ENCODE peak calls at places on chromosomes 2 and 18, in ten cellular contexts. S, O, M, C, N, R, F, V, W and P are unnamed samples.

GRCh38 chr2:112725545-112726457 is 5.0 kb downstream of the NT5DC4 start:
- DNase-seq in C (peak), F (peak), S (no peak), O (no peak), R (peak), V (no peak), M (no peak), N (no peak), W (no peak), P (no peak)

GRCh38 chr18:44896817-44897216 is 216.1 kb downstream of the SETBP1 start:
- DNase-seq in O (no peak), V (no peak), W (no peak), F (no peak), M (no peak), R (no peak), N (no peak), S (no peak), C (no peak), P (no peak)

GRCh38 chr2:103959174-103960125 is 894.5 kb upstream of the POU3F3 start:
- DNase-seq in R (peak), N (no peak), O (no peak), M (no peak), S (no peak), C (no peak), F (peak), W (no peak), V (no peak), P (no peak)

GRCh38 chr2:88753833-88754584 is 62.5 kb downstream of the RPIA start:
- DNase-seq in C (peak), N (no peak), F (no peak), W (no peak), R (no peak), V (no peak), S (no peak), M (no peak), O (no peak), P (no peak)

GRCh38 chr2:102289129-102289528 is 22.2 kb upstream of the IL1RL1 start:
- DNase-seq in N (no peak), R (no peak), F (no peak), C (no peak), V (no peak), S (no peak), M (no peak), W (no peak), O (no peak), P (no peak)

GRCh38 chr2:31729065-31729439 is 148.3 kb upstream of the SRD5A2 start:
- DNase-seq in C (no peak), M (no peak), S (no peak), N (no peak), R (no peak), O (no peak), V (no peak), W (no peak), F (no peak), P (no peak)

GRCh38 chr2:19859565-19859964 is 42.2 kb downstream of the TTC32 start:
- DNase-seq in V (no peak), S (no peak), F (no peak), R (no peak), W (no peak), O (no peak), N (no peak), C (no peak), M (no peak), P (no peak)

GRCh38 chr2:1728821-1729220 is 15.5 kb downstream of the PXDN start:
- DNase-seq in F (peak), N (peak), W (peak), V (peak), R (peak), S (peak), C (peak), M (peak), O (peak), P (no peak)

GRCh38 chr2:84427235-84428138 is 31.6 kb downstream of the SUCLG1 start:
- DNase-seq in N (no peak), C (no peak), M (no peak), R (no peak), O (no peak), F (no peak), W (no peak), V (no peak), S (no peak), P (no peak)

GRCh38 chr2:185201063-185201462 is 537.5 kb upstream of the FSIP2 start:
- DNase-seq in S (no peak), R (no peak), W (no peak), V (no peak), C (no peak), F (no peak), N (no peak), O (no peak), M (no peak), P (no peak)

GRCh38 chr2:133986881-133987793 is 266.7 kb upstream of the MGAT5 start:
- DNase-seq in R (no peak), W (no peak), N (no peak), F (no peak), O (no peak), V (no peak), M (no peak), C (no peak), S (no peak), P (no peak)

GRCh38 chr18:10030816-10031541 is 117.2 kb downstream of the VAPA start:
- DNase-seq in O (no peak), W (peak), S (no peak), N (no peak), C (no peak), R (no peak), F (peak), V (no peak), M (no peak), P (no peak)

GRCh38 chr2:146927080-146927714 is 917.6 kb upstream of the ACVR2A start:
- DNase-seq in M (no peak), S (peak), W (peak), R (peak), N (peak), O (peak), F (peak), C (no peak), V (peak), P (no peak)

GRCh38 chr2:23526835-23527790 is 142.1 kb downstream of the KLHL29 start:
- DNase-seq in O (no peak), R (no peak), V (no peak), M (no peak), W (no peak), S (no peak), F (no peak), C (no peak), N (no peak), P (no peak)

GRCh38 chr2:1685957-1686783 is 58.1 kb downstream of the PXDN start:
- DNase-seq in V (no peak), F (peak), M (no peak), N (no peak), R (no peak), O (no peak), W (no peak), S (no peak), C (no peak), P (no peak)

GRCh38 chr2:229445013-229445412 is 173.9 kb upstream of the PID1 start:
- DNase-seq in W (peak), N (peak), F (no peak), M (no peak), S (peak), C (no peak), R (peak), V (peak), O (peak), P (peak)

GRCh38 chr2:208315081-208315788 is 49.2 kb downstream of the PIKFYVE start:
- DNase-seq in F (no peak), R (no peak), O (no peak), V (no peak), S (no peak), M (no peak), N (no peak), C (no peak), W (peak), P (no peak)

GRCh38 chr2:180519276-180519675 is 461.1 kb upstream of the UBE2E3 start:
- DNase-seq in M (no peak), V (no peak), S (no peak), C (no peak), F (no peak), N (no peak), W (no peak), R (no peak), O (no peak), P (no peak)

GRCh38 chr2:5692561-5693287 is 540 bp downstream of the SOX11 start:
- DNase-seq in M (peak), R (peak), F (peak), O (no peak), C (no peak), N (no peak), V (no peak), W (no peak), S (no peak), P (no peak)

GRCh38 chr2:138029238-138029637 is 65.0 kb downstream of the HNMT start:
- DNase-seq in C (no peak), N (no peak), M (no peak), W (no peak), V (no peak), F (no peak), R (no peak), O (no peak), S (no peak), P (no peak)

GRCh38 chr18:70431203-70431624 is 142.4 kb downstream of the SOCS6 start:
- DNase-seq in S (no peak), W (no peak), N (no peak), O (no peak), F (no peak), C (no peak), R (peak), V (no peak), M (no peak), P (no peak)

GRCh38 chr2:12119841-12120240 is 373.4 kb downstream of the LPIN1 start:
- DNase-seq in N (no peak), M (no peak), O (no peak), C (no peak), F (no peak), W (no peak), R (no peak), V (no peak), S (no peak), P (no peak)

GRCh38 chr2:226985227-226985946 is 149.5 kb downstream of the RHBDD1 start:
- DNase-seq in V (no peak), W (peak), R (peak), M (no peak), C (no peak), F (peak), O (peak), S (no peak), N (no peak), P (no peak)

GRCh38 chr2:172408143-172408766 is 19.1 kb upstream of the ITGA6 start:
- DNase-seq in R (no peak), F (no peak), W (no peak), N (no peak), O (peak), S (no peak), C (no peak), M (no peak), V (no peak), P (no peak)

GRCh38 chr2:145186303-145186702 is 666.4 kb upstream of the ZEB2 start:
- DNase-seq in R (no peak), F (peak), M (no peak), N (no peak), S (no peak), W (peak), C (no peak), V (peak), O (no peak), P (no peak)

GRCh38 chr2:135985826-135986393 is 484 bp upstream of the DARS1 start:
- DNase-seq in O (no peak), S (no peak), C (no peak), W (no peak), R (no peak), M (no peak), F (no peak), N (no peak), V (no peak), P (no peak)

GRCh38 chr18:8747440-8747937 is 42.1 kb downstream of the MTCL1 start:
- DNase-seq in O (no peak), F (no peak), R (no peak), M (no peak), W (no peak), S (peak), N (no peak), C (no peak), V (no peak), P (no peak)

GRCh38 chr2:162301877-162302276 is 16.6 kb downstream of the IFIH1 start:
- DNase-seq in W (no peak), N (no peak), F (no peak), S (no peak), M (no peak), O (no peak), V (no peak), C (no peak), R (no peak), P (no peak)

GRCh38 chr2:218962859-218963492 is 3.5 kb downstream of the CDK5R2 start:
- DNase-seq in S (no peak), C (no peak), R (peak), F (peak), N (peak), O (peak), M (peak), V (no peak), W (peak), P (no peak)

GRCh38 chr2:11495844-11496271 is 29.9 kb upstream of the E2F6 start:
- DNase-seq in F (peak), V (no peak), C (no peak), S (no peak), W (peak), N (no peak), M (no peak), R (peak), O (no peak), P (no peak)

GRCh38 chr2:215839816-215840215 is 173.5 kb downstream of the MREG start:
- DNase-seq in M (no peak), W (no peak), O (no peak), V (no peak), S (no peak), R (no peak), C (no peak), F (peak), N (no peak), P (no peak)

GRCh38 chr2:9762941-9763340 is 80.3 kb upstream of the TAF1B start:
- DNase-seq in V (no peak), W (no peak), O (no peak), F (no peak), S (no peak), C (no peak), M (no peak), N (no peak), R (no peak), P (no peak)

GRCh38 chr18:62394001-62394763 is 69.1 kb downstream of the TNFRSF11A start:
- DNase-seq in W (no peak), C (no peak), R (no peak), O (no peak), S (no peak), F (no peak), M (no peak), V (no peak), N (no peak), P (no peak)

GRCh38 chr18:3216987-3217386 is 2.8 kb downstream of the MYOM1 start:
- DNase-seq in R (no peak), N (no peak), V (no peak), C (no peak), O (no peak), F (no peak), W (no peak), S (no peak), M (no peak), P (no peak)

GRCh38 chr18:3217930-3218647 is 1.7 kb downstream of the MYOM1 start:
- DNase-seq in N (peak), F (peak), C (no peak), V (no peak), S (no peak), M (no peak), O (no peak), W (no peak), R (peak), P (no peak)

GRCh38 chr18:3219621-3220335 is at the start of gene MYOM1:
- DNase-seq in F (no peak), O (no peak), V (no peak), C (no peak), R (no peak), W (no peak), M (no peak), N (no peak), S (no peak), P (no peak)

GRCh38 chr18:3221496-3221895 is 1.7 kb upstream of the MYOM1 start:
- DNase-seq in F (no peak), S (no peak), W (no peak), R (no peak), N (no peak), M (no peak), O (no peak), V (no peak), C (no peak), P (no peak)

GRCh38 chr18:3218817-3219216 is 951 bp downstream of the MYOM1 start:
- DNase-seq in O (no peak), M (no peak), F (no peak), R (no peak), N (no peak), V (no peak), W (no peak), S (no peak), C (no peak), P (no peak)
- H3K4me3 ChIP-seq in O (no peak), M (peak), F (peak), R (no peak), N (no peak), V (peak), W (peak), S (peak), C (no peak), P (peak)

DNA sequence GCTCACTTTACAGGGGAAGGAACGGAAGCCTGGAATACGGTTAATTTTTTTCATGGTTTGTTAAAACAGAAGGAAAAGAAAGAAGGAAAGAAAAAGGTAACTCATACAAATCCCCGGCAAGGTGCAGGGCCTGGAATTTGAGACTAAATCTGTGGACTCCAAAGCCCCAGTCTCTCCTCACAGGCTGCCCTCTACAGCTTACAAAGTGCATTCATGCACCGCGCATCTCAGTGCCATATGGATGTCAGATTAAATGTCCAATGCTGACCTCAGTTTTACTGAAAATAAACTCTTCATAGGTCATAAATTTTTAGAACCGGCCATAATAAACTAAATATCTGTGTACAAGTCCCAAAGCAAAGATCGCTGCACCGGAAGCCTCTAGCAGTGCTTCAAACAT is 17.8 kb downstream of the ST6GAL2 start:
- DNase-seq in M (no peak), N (no peak), R (no peak), O (no peak), S (no peak), F (peak), C (no peak), W (no peak), V (no peak), P (no peak)
- TF ChIP-seq CTCF in M (no peak), N (no peak), R (peak), O (no peak), S (no peak), F (peak), C (no peak), W (no peak), V (no peak), P (peak)

DNA sequence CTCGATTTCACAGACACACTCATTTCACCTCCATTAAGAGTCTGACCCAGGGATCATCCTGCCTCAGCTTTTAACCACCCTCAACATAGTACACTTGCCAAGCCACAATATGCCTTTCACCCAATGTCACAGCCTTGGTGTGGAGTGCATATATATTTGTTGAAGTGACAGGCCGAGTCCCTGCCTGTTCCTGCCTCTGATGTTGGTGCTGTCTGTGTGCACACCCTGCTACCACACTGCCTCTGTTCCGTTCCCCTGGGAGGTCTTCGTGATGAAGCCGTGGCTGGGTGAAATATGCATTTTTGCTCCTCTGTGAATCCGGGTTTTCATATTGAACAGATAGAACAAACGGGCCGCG is 90.3 kb downstream of the RNF144A start:
- DNase-seq in O (no peak), C (no peak), V (no peak), M (no peak), F (no peak), N (no peak), R (no peak), W (no peak), S (no peak), P (no peak)
- H3K27ac ChIP-seq in O (peak), C (no peak), V (peak), M (peak), F (peak), N (no peak), R (no peak), W (peak), S (no peak), P (no peak)

DNA sequence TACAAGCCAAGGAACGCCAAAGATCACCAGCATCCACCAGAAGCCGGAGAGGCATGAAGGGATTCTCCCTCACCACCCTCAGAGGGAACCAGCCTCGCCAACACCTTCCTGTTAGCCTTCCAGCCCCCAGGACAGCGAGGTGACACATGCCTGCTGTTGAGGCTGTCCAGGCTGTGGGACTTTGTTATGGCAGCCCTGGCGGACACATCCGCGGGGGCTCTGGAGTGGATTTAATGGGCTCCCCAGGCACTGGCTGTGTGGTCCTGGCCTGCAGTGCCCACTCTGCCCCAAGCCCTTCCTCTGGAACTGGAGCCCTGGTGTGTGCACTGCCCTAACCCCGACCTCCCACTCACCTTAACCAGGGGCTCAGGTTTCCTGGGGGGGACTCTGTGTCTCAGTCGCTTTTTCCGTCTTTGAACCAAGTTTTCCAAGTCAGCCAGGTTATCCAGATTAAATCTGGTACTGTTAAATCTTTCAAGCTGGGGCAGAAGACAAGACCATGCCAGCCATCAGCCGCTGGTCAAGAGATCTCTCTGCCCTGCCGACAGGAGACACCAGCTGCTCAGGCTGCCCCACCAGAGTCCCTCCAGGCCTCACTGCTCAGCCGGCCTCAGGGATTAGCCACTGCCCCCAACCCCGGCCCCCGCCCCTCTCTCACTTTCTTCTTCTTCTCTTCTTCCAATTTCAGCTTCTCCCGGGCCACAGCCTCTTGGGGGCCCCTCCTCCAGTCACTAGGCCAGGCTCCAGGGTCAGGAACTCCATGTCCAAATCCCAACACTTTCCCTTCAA is 1.9 kb downstream of the ANKRD23 start:
- DNase-seq in V (no peak), S (no peak), C (no peak), W (no peak), N (no peak), R (no peak), F (no peak), M (no peak), O (no peak), P (no peak)
- H3K4me3 ChIP-seq in V (no peak), S (peak), C (no peak), W (no peak), N (no peak), R (no peak), F (no peak), M (no peak), O (no peak), P (no peak)

DNA sequence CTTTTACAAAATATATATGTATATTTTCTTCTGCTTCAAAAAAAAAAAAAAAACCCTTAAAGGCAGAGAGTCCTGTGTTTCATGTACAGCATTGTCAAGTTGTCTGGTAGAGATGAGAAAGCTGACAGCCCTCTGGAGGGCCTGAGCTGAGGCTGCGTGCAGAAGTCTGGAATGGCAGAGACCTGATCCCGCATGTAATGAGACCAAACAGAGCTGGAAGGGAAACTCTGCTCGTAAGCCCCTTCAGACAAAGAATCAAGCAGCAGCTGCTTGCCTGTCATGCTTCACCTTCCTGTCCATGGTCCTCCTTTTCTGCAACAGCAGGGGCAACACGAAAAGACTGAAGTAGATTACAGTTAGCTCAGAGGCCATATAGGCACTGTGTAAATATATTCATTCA is 912.5 kb downstream of the CPS1 start:
- DNase-seq in O (no peak), R (peak), C (no peak), F (peak), V (no peak), M (no peak), N (no peak), W (no peak), S (no peak), P (no peak)
- TF ChIP-seq CTCF in O (no peak), R (no peak), C (no peak), F (no peak), V (no peak), M (no peak), N (no peak), W (no peak), S (no peak), P (no peak)

GRCh38 chr2:223366566-223366965 is 235.6 kb downstream of the SCG2 start:
- DNase-seq in M (no peak), S (no peak), O (no peak), W (no peak), N (no peak), R (no peak), C (no peak), V (no peak), F (no peak), P (no peak)
- H3K27ac ChIP-seq in M (no peak), S (no peak), O (no peak), W (no peak), N (no peak), R (no peak), C (no peak), V (no peak), F (no peak), P (no peak)

GRCh38 chr18:47050468-47050867 is 15.0 kb upstream of the ELOA2 start:
- DNase-seq in F (no peak), N (no peak), V (no peak), W (no peak), R (peak), M (no peak), C (no peak), S (no peak), O (no peak), P (no peak)

GRCh38 chr18:47054369-47054768 is 18.9 kb upstream of the ELOA2 start:
- DNase-seq in M (no peak), R (no peak), O (no peak), F (no peak), C (no peak), N (no peak), V (no peak), W (no peak), S (no peak), P (no peak)
- H3K4me3 ChIP-seq in M (no peak), R (no peak), O (no peak), F (no peak), C (no peak), N (no peak), V (no peak), W (no peak), S (no peak), P (no peak)